ENCODE peak calls at places on chromosomes 11 and 22, in ten cellular contexts. T is choroid plexus epithelial cell, N is cardiac fibroblast, P is fibroblast of lung, F is uterus, G is heart left ventricle, I is fibroblast of the aortic adventitia, Z is A549, S is pancreas, X is cardiac muscle cell. H is an unnamed sample.

GRCh38 chr11:129215506-129216245 is 23.6 kb upstream of the ARHGAP32 start:
- DNase-seq in N (no peak), X (no peak), P (no peak), G (no peak), Z (no peak), I (no peak), F (no peak), T (no peak), S (no peak), H (peak)

GRCh38 chr11:73288197-73288872 is 16.2 kb downstream of the P2RY6 start:
- DNase-seq in G (no peak), F (no peak), S (no peak), X (no peak), P (no peak), T (no peak), N (no peak), I (no peak), Z (no peak), H (no peak)

GRCh38 chr11:65873280-65874156 is 918 bp upstream of the EFEMP2 start:
- DNase-seq in N (peak), I (peak), T (peak), S (peak), F (peak), P (peak), G (peak), Z (peak), X (peak), H (peak)

GRCh38 chr22:30903876-30904460 is 64.6 kb downstream of the MORC2 start:
- DNase-seq in I (no peak), G (no peak), N (no peak), P (no peak), S (no peak), F (no peak), X (no peak), T (no peak), Z (no peak), H (no peak)

GRCh38 chr11:69704508-69705245 is 855 bp upstream of the FGF19 start:
- DNase-seq in X (peak), I (no peak), T (peak), S (no peak), F (no peak), Z (peak), G (no peak), P (no peak), N (peak), H (peak)

GRCh38 chr11:94129505-94130335 is 1.1 kb downstream of the PANX1 start:
- DNase-seq in Z (no peak), S (no peak), T (no peak), I (no peak), P (peak), N (no peak), F (no peak), G (no peak), X (no peak), H (peak)

GRCh38 chr22:25061605-25062377 is 109.3 kb downstream of the KIAA1671 start:
- DNase-seq in P (no peak), Z (no peak), X (no peak), T (no peak), F (no peak), G (no peak), N (no peak), S (no peak), I (no peak), H (peak)

GRCh38 chr11:134313379-134313778 is 18.4 kb upstream of the GLB1L2 start:
- DNase-seq in X (no peak), S (no peak), N (no peak), F (no peak), Z (no peak), P (no peak), T (no peak), I (no peak), G (no peak), H (no peak)

GRCh38 chr11:65866524-65867283 is 5.9 kb downstream of the EFEMP2 start:
- DNase-seq in G (no peak), P (no peak), S (no peak), X (no peak), Z (no peak), N (no peak), F (peak), I (no peak), T (no peak), H (no peak)

GRCh38 chr11:15603208-15603607 is 488.5 kb downstream of the INSC start:
- DNase-seq in P (no peak), N (no peak), G (peak), T (no peak), I (no peak), F (peak), S (no peak), Z (no peak), X (no peak), H (no peak)

GRCh38 chr11:40129276-40129675 is 1330.2 kb downstream of the LRRC4C start:
- DNase-seq in T (peak), S (no peak), I (no peak), P (no peak), X (peak), Z (peak), N (no peak), F (no peak), G (no peak), H (peak)

GRCh38 chr22:22773979-22774738 is 113.5 kb upstream of the IGLL5 start:
- DNase-seq in X (no peak), T (no peak), I (no peak), G (no peak), N (no peak), Z (no peak), P (no peak), F (no peak), S (no peak), H (no peak)

GRCh38 chr22:32206774-32207758 is 2.2 kb upstream of the RFPL2 start:
- DNase-seq in F (no peak), P (no peak), N (peak), T (peak), G (peak), X (peak), I (peak), Z (peak), S (peak), H (peak)

GRCh38 chr11:44551456-44552139 is 13.9 kb upstream of the CD82 start:
- DNase-seq in G (no peak), I (no peak), N (no peak), F (no peak), S (no peak), X (no peak), Z (no peak), T (no peak), P (no peak), H (no peak)
- TF ChIP-seq CTCF in G (no peak), I (no peak), N (no peak), F (no peak), S (no peak), X (no peak), Z (no peak), T (no peak), P (no peak), H (no peak)

GRCh38 chr11:313304-313786 is 495 bp upstream of the IFITM1 start:
- DNase-seq in N (peak), P (no peak), S (peak), X (no peak), G (no peak), Z (no peak), T (no peak), I (no peak), F (no peak), H (no peak)
- H3K4me3 ChIP-seq in N (no peak), P (no peak), S (no peak), X (no peak), G (peak), Z (no peak), T (no peak), I (peak), F (peak), H (no peak)

DNA sequence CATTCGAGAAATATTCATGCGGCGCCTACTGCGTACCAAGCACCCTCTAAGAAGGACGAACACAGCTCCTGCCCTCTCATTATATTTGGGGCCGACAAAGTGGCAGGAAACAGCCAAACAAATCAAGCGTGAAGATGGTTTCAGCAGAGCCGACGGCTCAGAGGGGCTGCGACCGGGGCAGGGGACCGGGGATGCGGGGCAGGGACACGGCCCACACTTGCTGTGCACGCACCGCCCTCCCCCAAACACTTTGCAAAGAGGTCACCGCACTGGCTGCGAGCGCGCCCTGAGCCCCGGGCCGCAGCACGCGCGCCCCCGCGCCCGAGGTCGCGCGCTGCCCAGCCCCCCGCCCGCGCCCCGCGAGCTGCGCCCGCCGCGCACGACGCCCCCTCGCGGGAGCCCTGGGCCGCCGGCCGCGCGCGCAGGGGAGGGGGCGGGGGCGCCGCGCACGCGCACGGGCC is 255 bp upstream of the SYNGR1 start:
- DNase-seq in F (peak), X (peak), P (no peak), Z (no peak), T (no peak), I (no peak), N (no peak), S (peak), G (peak), H (no peak)
- TF ChIP-seq CTCF in F (no peak), X (no peak), P (no peak), Z (no peak), T (no peak), I (no peak), N (no peak), S (no peak), G (no peak), H (no peak)

DNA sequence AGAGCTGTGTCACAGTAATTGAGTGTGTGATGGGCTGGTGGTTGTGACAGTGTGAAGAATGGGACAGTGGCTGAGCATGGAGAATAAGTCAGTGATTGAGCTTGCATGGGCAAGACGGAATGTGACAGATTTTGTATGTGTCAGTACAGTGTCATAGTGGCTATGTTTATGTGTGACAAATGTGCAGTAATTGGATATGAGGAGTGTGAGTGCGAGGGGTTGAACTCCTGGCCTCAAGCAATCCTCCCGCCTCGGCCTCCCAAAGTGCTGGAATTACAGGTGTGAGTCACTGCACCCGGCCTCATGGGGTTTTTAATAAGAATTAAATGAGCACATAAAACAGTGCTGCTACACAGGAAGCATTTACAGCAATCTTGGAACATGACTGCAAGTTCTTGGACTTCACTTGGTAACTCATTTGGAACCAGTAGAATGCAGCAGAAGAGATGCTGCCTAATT is 619 bp upstream of the RRAS2 start:
- DNase-seq in P (no peak), X (no peak), Z (no peak), N (no peak), S (no peak), I (no peak), T (no peak), G (no peak), F (no peak), H (no peak)
- H3K4me3 ChIP-seq in P (peak), X (peak), Z (peak), N (no peak), S (peak), I (peak), T (peak), G (peak), F (no peak), H (peak)

GRCh38 chr11:133081020-133081419 is 451.3 kb downstream of the OPCML start:
- DNase-seq in N (no peak), X (no peak), I (no peak), P (no peak), Z (no peak), F (no peak), T (no peak), G (no peak), S (no peak), H (no peak)
- TF ChIP-seq CTCF in N (no peak), X (no peak), I (no peak), P (no peak), Z (no peak), F (no peak), T (no peak), G (no peak), S (no peak), H (no peak)

DNA sequence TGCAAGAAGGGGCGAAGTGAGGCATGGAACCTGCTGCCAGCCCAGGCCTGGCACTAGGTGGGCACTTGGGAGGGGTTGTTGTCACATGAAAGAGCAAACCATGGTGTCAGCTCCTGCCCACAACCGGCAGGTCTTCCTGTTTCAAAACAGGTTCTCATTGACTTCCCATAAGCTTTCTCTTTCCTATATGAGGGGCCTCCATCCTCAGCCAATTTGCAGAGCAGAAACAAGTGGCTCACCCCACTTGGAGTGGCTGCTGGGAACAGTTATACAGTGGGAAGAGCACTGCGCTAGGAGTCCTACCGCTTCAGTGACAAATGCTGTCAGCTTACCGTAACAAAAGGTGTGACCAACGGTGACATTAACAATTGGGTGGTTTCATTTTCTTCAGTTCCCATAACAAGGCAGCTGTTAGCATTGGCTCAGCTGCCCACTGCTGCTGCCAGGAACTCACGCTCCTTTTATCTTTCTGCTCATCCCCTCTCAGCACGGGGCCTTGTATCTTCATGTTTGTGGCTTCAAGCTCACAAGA is 10.2 kb upstream of the SSTR3 start:
- DNase-seq in X (no peak), S (no peak), T (no peak), G (no peak), I (no peak), N (no peak), F (no peak), Z (no peak), P (no peak), H (no peak)
- H3K4me3 ChIP-seq in X (no peak), S (no peak), T (no peak), G (no peak), I (no peak), N (no peak), F (no peak), Z (no peak), P (no peak), H (no peak)

H was measured in epithelial cell of esophagus.